ENCODE peak calls at places on chromosome 1, in four cellular contexts. F is fibroblast of lung, V is aorta, Q is heart right ventricle. S is an unnamed sample.

GRCh38 chr1:246318622-246319021 is 188.5 kb downstream of the SMYD3 start:
- DNase-seq in Q (no peak), V (no peak), F (no peak), S (no peak)

GRCh38 chr1:41840592-41841246 is 78.0 kb downstream of the HIVEP3 start:
- DNase-seq in Q (peak), V (no peak), F (no peak), S (no peak)

GRCh38 chr1:42334240-42335049 is 590 bp downstream of the FOXJ3 start:
- DNase-seq in V (no peak), Q (peak), F (peak), S (peak)

GRCh38 chr1:5388622-5389021 is 603.6 kb downstream of the NPHP4 start:
- DNase-seq in V (no peak), Q (no peak), F (no peak), S (peak)

GRCh38 chr1:184513966-184514365 is 127.1 kb downstream of the C1orf21 start:
- DNase-seq in F (peak), Q (no peak), V (peak), S (no peak)

GRCh38 chr1:55310517-55310927 is 95.4 kb upstream of the USP24 start:
- DNase-seq in V (no peak), F (peak), Q (no peak), S (peak)

GRCh38 chr1:50427818-50428779 is 4.9 kb upstream of the DMRTA2 start:
- DNase-seq in V (peak), Q (no peak), F (no peak), S (no peak)

GRCh38 chr1:3237570-3237969 is 168.6 kb downstream of the PRDM16 start:
- DNase-seq in V (no peak), F (no peak), Q (no peak), S (no peak)

GRCh38 chr1:113768916-113769598 is 9.8 kb upstream of the PHTF1 start:
- DNase-seq in F (no peak), Q (no peak), V (no peak), S (peak)

GRCh38 chr1:3410435-3410915 is 44.0 kb upstream of the ARHGEF16 start:
- DNase-seq in V (no peak), F (no peak), Q (no peak), S (no peak)

GRCh38 chr1:153652795-153653507 is 5.6 kb upstream of the SNAPIN start:
- DNase-seq in Q (no peak), F (peak), V (peak), S (no peak)

GRCh38 chr1:34746785-34747637 is 7.8 kb upstream of the GJB5 start:
- DNase-seq in F (no peak), Q (no peak), V (peak), S (no peak)

GRCh38 chr1:159918041-159918917 is 7.0 kb downstream of the TAGLN2 start:
- DNase-seq in Q (no peak), F (no peak), V (peak), S (no peak)

GRCh38 chr1:229874150-229874549 is 192.9 kb upstream of the GALNT2 start:
- DNase-seq in F (peak), Q (no peak), V (no peak), S (no peak)

GRCh38 chr1:154812911-154813816 is 56.9 kb downstream of the KCNN3 start:
- DNase-seq in Q (peak), F (peak), V (no peak), S (peak)

DNA sequence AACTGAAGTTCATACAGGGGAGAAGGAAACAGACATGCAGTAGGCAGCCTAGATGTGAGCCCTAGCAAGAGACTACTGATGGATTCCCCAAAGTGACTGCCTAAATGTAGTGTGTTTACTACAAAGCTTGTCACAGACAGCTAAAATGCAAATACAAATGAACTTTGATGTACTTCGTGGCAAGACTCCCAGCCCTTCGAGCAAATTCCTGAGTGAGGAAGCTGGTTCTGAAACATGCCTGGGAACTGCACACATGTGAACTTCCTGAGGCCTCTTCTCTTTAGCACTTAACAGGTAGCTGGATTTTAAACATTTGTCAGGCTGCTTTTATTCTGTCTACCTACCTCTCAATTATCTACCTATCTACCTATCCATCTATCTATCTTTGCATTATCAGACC is 6.7 kb upstream of the IRF2BP2 start:
- DNase-seq in Q (no peak), V (no peak), F (peak), S (no peak)
- H3K27ac ChIP-seq in Q (no peak), V (no peak), F (peak), S (no peak)

GRCh38 chr1:125086611-125087010 is 3901.8 kb downstream of the SRGAP2C start:
- DNase-seq in F (no peak), Q (no peak), V (peak), S (no peak)
- H3K27ac ChIP-seq in F (no peak), Q (no peak), V (no peak), S (no peak)

GRCh38 chr1:201925961-201926585 is 20.3 kb downstream of the LMOD1 start:
- DNase-seq in V (no peak), Q (no peak), F (no peak), S (no peak)
- H3K27ac ChIP-seq in V (peak), Q (peak), F (no peak), S (no peak)

GRCh38 chr1:227788279-227789041 is 27.0 kb upstream of the PRSS38 start:
- DNase-seq in Q (no peak), V (peak), F (no peak), S (peak)

GRCh38 chr1:227785094-227785811 is 30.2 kb upstream of the PRSS38 start:
- DNase-seq in V (no peak), Q (no peak), F (no peak), S (no peak)

GRCh38 chr1:227785812-227786608 is 29.5 kb upstream of the PRSS38 start:
- DNase-seq in Q (no peak), F (no peak), V (no peak), S (no peak)

GRCh38 chr1:227787513-227788278 is 27.8 kb upstream of the PRSS38 start:
- DNase-seq in Q (peak), F (peak), V (peak), S (peak)

DNA sequence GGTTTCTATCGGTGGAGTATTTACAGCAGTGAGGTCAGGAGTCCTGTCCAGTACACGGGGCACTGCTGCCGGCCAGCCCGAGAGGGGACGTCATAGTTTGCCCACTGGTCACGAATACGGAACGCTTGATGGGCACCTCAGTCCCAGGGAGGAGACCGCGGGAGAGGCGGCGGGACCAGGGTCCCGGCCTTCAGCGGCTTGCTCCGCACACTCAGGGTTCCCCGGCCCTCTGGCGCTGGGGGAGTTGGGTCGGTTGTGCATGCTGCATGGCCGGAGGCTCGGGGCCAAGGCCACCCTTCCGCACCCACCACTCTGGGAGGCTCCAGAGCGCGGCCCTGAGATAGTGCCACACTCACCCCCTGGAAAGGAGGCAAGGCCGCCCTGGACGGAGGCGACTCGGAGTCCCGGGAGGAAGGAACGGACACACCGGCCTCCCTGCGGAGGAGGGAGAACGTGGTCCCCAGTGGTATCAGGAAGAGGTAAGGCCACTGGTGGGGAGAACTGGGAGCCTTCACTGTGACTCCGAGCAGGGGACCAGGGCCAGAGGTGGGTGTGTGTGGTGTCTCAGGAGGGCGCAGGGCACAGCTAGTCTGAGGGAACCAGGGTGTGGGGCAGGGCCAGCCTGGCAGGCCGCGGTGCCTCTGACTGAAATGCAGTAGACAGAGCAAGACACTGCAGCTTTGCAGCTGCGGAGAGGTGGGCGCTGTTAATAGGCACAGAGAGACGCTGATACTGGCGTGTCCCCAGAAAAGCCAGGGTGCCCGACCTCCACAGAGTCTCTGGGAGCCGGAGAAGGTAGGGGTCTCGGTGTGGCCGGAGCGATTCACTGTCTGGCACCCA is 28.6 kb upstream of the PRSS38 start:
- DNase-seq in F (no peak), Q (no peak), V (peak), S (no peak)
- H3K27ac ChIP-seq in F (no peak), Q (peak), V (no peak), S (no peak)